ENCODE peak calls at places on chromosome 15, in four cellular contexts. W, A, H and O are unnamed samples.

GRCh38 chr15:89383635-89384604 is 49.3 kb upstream of the POLG start:
- DNase-seq in W (no peak), A (peak; percentile 79), H (peak; percentile 60), O (peak; percentile 90)

GRCh38 chr15:65323071-65323511 is 18.6 kb downstream of the RNU5B-1 start:
- DNase-seq in W (no peak), A (no peak), H (peak; percentile 77), O (peak; percentile 91)

GRCh38 chr15:93474728-93475127 is 385.7 kb upstream of the RGMA start:
- DNase-seq in W (no peak), A (no peak), H (no peak), O (no peak)

GRCh38 chr15:66405605-66406004 is 18.9 kb downstream of the MAP2K1 start:
- DNase-seq in W (no peak), A (no peak), H (no peak), O (no peak)

GRCh38 chr15:94582368-94582767 is 351.0 kb downstream of the MCTP2 start:
- DNase-seq in W (peak; percentile 30), A (peak; percentile 53), H (no peak), O (no peak)

GRCh38 chr15:58632789-58633188 is 116.7 kb downstream of the ADAM10 start:
- DNase-seq in W (no peak), A (no peak), H (no peak), O (no peak)

GRCh38 chr15:36832792-36833191 is 253.4 kb downstream of the CDIN1 start:
- DNase-seq in W (no peak), A (no peak), H (no peak), O (no peak)

GRCh38 chr15:28086175-28086703 is 12.9 kb downstream of the OCA2 start:
- DNase-seq in W (peak; percentile 54), A (peak; percentile 60), H (no peak), O (peak; percentile 58)

GRCh38 chr15:82140859-82141258 is 95.0 kb upstream of the MEX3B start:
- DNase-seq in W (no peak), A (no peak), H (no peak), O (no peak)

GRCh38 chr15:36591534-36592411 is 12.3 kb downstream of the CDIN1 start:
- DNase-seq in W (no peak), A (no peak), H (no peak), O (peak; percentile 61)

GRCh38 chr15:75159244-75159643 is 42.4 kb upstream of the C15orf39 start:
- DNase-seq in W (no peak), A (no peak), H (no peak), O (no peak)

GRCh38 chr15:42165081-42165480 is 8.6 kb upstream of the PLA2G4F start:
- DNase-seq in W (no peak), A (no peak), H (no peak), O (no peak)

GRCh38 chr15:39801641-39802309 is 19.1 kb upstream of the FSIP1 start:
- DNase-seq in W (no peak), A (peak; percentile 27), H (no peak), O (peak; percentile 47)

GRCh38 chr15:96629501-96629900 is 299.0 kb downstream of the NR2F2 start:
- DNase-seq in W (no peak), A (no peak), H (peak; percentile 45), O (peak; percentile 3)

GRCh38 chr15:50764331-50765201 is 940 bp downstream of the SPPL2A start:
- DNase-seq in W (no peak), A (peak; percentile 9), H (no peak), O (peak; percentile 23)

GRCh38 chr15:75801859-75802593 is 41.2 kb upstream of the UBE2Q2 start:
- DNase-seq in W (peak; percentile 87), A (peak; percentile 95), H (peak; percentile 82), O (peak; percentile 73)

GRCh38 chr15:67574981-67575632 is 32.6 kb downstream of the MAP2K5 start:
- DNase-seq in W (no peak), A (no peak), H (no peak), O (no peak)

GRCh38 chr15:59674501-59674900 is 14.6 kb downstream of the BNIP2 start:
- DNase-seq in W (no peak), A (no peak), H (no peak), O (no peak)

GRCh38 chr15:69692342-69692741 is 239.7 kb downstream of the RPLP1 start:
- DNase-seq in W (no peak), A (no peak), H (no peak), O (no peak)

GRCh38 chr15:52379395-52380111 is 83.9 kb upstream of the MYO5C start:
- DNase-seq in W (no peak), A (no peak), H (no peak), O (peak; percentile 88)

GRCh38 chr15:65451989-65452388 is 29.2 kb upstream of the IGDCC4 start:
- DNase-seq in W (no peak), A (no peak), H (no peak), O (no peak)

GRCh38 chr15:75233504-75234190 is 24.5 kb upstream of the GOLGA6C start:
- DNase-seq in W (no peak), A (no peak), H (peak; percentile 10), O (no peak)

GRCh38 chr15:74053941-74054529 is 28.3 kb downstream of the GOLGA6A start:
- DNase-seq in W (peak; percentile 71), A (peak; percentile 83), H (peak; percentile 75), O (peak; percentile 37)

GRCh38 chr15:69074011-69074842 is 59.7 kb downstream of the NOX5 start:
- DNase-seq in W (peak; percentile 46), A (peak; percentile 72), H (peak; percentile 70), O (peak; percentile 91)